ENCODE peak calls at places on chromosome 16, in five cellular contexts. Y is HCT116, L is IMR-90, K is body of pancreas, M is ovary. A is an unnamed sample.

GRCh38 chr16:69909043-69909442 is 42.1 kb upstream of the CLEC18A start:
- DNase-seq in Y (no peak), L (no peak), K (no peak), M (no peak), A (no peak)

GRCh38 chr16:4293822-4294457 is 21.1 kb upstream of the TFAP4 start:
- DNase-seq in Y (no peak), L (peak), K (no peak), M (peak), A (peak)

GRCh38 chr16:49158029-49158642 is 123.5 kb downstream of the CBLN1 start:
- DNase-seq in Y (peak), L (peak), K (no peak), M (no peak), A (no peak)

GRCh38 chr16:85123891-85124635 is 11.8 kb upstream of the CIBAR2 start:
- DNase-seq in Y (no peak), L (peak), K (peak), M (no peak), A (no peak)

GRCh38 chr16:23784811-23785447 is 30.1 kb downstream of the CHP2 start:
- DNase-seq in Y (no peak), L (peak), K (no peak), M (no peak), A (no peak)

GRCh38 chr16:31420037-31420436 is 8.1 kb downstream of the COX6A2 start:
- DNase-seq in Y (no peak), L (no peak), K (no peak), M (no peak), A (no peak)

GRCh38 chr16:51820176-51820575 is 669.1 kb upstream of the SALL1 start:
- DNase-seq in Y (no peak), L (no peak), K (no peak), M (no peak), A (no peak)

GRCh38 chr16:35405547-35405946 is 1946.1 kb downstream of the TP53TG3F start:
- DNase-seq in Y (no peak), L (no peak), K (no peak), M (no peak), A (no peak)

GRCh38 chr16:1913327-1914083 is 4.7 kb downstream of the HS3ST6 start:
- DNase-seq in Y (no peak), L (no peak), K (peak), M (no peak), A (peak)

GRCh38 chr16:1979271-1980025 is 1.8 kb downstream of the NOXO1 start:
- DNase-seq in Y (no peak), L (no peak), K (peak), M (no peak), A (peak)

GRCh38 chr16:89430436-89431157 is 59.8 kb downstream of the ANKRD11 start:
- DNase-seq in Y (no peak), L (no peak), K (no peak), M (no peak), A (no peak)

GRCh38 chr16:3515897-3516296 is 15.1 kb downstream of the CLUAP1 start:
- DNase-seq in Y (no peak), L (no peak), K (no peak), M (no peak), A (no peak)

GRCh38 chr16:73154063-73154870 is 106.3 kb upstream of the ZFHX3 start:
- DNase-seq in Y (no peak), L (no peak), K (no peak), M (no peak), A (no peak)

GRCh38 chr16:69565611-69566436 is at the start of gene NFAT5:
- DNase-seq in Y (peak), L (peak), K (peak), M (peak), A (peak)

GRCh38 chr16:58034128-58034685 is 8.7 kb downstream of the MMP15 start:
- DNase-seq in Y (no peak), L (no peak), K (no peak), M (no peak), A (no peak)

GRCh38 chr16:2675714-2676113 is 6.6 kb upstream of the KCTD5 start:
- DNase-seq in Y (peak), L (peak), K (no peak), M (no peak), A (no peak)

GRCh38 chr16:86342161-86342560 is 168.2 kb upstream of the FOXF1 start:
- DNase-seq in Y (no peak), L (no peak), K (no peak), M (no peak), A (no peak)
- H3K27ac ChIP-seq in Y (no peak), L (no peak), K (no peak), M (no peak), A (peak)

GRCh38 chr16:15672514-15673167 is 22.6 kb downstream of the NDE1 start:
- DNase-seq in Y (no peak), L (peak), K (peak), M (peak), A (peak)
- TF ChIP-seq POLR2A in Y (no peak), L (no peak), K (no peak), M (no peak), A (peak)

GRCh38 chr16:76729525-76729924 is 452.3 kb downstream of the CNTNAP4 start:
- DNase-seq in Y (no peak), L (no peak), K (no peak), M (no peak), A (no peak)
- TF ChIP-seq CTCF in Y (no peak), L (no peak), K (no peak), M (no peak), A (no peak)

DNA sequence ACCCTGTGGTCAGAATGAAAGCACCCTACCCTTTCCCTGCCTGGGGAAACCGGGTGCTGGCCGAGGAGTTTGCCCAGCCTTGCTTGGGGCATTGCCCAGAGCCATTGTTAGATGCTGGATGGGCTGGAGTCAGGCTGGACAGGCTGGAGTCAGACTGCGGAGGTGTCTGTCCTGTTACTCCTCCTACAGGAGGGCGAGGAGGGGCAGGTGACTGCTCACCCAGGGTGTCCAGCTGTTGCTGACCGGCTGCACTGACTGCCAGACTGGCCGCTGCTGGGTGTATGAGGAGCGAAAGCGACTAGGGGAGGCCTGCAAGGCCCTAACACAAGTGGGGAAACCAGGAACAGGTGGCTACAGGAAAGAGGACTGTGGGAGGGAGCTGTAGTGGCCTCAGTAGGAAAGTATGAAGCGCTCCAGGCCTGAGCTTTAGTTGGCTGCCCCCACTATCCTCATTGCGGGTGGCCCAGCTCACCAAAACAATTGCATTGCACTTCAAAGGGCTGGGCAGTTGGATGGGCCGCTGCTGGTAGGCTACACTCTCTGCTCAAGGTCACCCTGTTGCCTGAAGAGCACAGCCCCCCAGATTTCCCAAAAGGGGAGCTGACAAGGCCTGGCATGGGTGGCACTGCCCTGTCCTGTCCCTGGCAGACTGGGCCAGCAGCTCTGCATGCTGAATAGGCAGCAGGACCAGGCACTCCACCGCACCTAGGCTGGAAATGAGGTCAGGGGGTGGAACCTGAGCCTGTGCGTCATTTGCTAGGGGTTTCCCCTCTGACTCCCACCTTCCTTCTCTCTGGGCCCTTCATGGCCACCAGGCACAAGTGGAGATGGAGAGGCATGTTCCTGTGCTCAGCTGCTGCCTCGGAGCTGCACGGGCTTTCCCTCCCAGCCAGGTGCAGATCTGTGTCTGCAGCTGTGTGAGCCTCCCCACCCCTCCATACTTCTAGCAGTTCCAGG is 18.4 kb downstream of the LDHD start:
- DNase-seq in Y (no peak), L (no peak), K (no peak), M (no peak), A (no peak)
- H3K27ac ChIP-seq in Y (no peak), L (no peak), K (no peak), M (no peak), A (no peak)

GRCh38 chr16:590165-590874 is 454 bp downstream of the RAB40C start:
- DNase-seq in Y (no peak), L (peak), K (no peak), M (peak), A (no peak)
- TF ChIP-seq POLR2A in Y (no peak), L (no peak), K (peak), M (no peak), A (peak)

DNA sequence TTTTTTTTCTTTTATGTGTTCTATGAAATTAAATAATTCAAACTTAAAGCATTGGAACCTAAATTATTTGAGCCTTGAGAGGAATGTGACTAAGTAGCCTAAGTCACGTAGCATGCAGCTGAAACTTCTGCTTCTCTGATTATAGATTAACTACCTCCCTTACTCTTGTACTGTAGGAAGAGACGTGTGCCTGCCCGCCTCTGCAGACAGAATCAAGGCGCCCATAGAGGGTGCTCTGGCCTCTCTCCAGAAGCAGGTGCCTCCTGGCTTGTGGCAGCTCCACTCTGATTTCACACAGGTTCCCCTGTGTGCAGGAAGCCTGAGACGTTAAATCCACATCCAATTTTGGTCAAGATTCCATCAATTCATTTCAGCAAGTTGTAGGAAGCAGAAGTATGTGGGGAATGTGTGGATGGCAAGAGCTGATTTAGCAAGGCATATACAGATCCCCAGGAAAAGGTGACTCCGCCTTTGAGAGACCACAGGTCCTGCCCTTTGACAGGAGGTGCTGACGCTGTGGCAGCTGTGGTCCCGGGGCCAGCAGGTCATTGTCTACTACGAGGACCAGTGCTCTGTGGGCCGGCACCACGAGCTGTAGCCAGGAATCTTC is 1418.8 kb downstream of the CDH11 start:
- DNase-seq in Y (no peak), L (no peak), K (peak), M (no peak), A (no peak)
- TF ChIP-seq CTCF in Y (no peak), L (no peak), K (peak), M (no peak), A (no peak)

GRCh38 chr16:21157632-21158031 is 842 bp upstream of the LDAF1 start:
- DNase-seq in Y (no peak), L (no peak), K (no peak), M (no peak), A (no peak)
- H3K27ac ChIP-seq in Y (no peak), L (no peak), K (peak), M (peak), A (peak)

GRCh38 chr16:87387942-87388817 is 4.0 kb upstream of the MAP1LC3B start:
- DNase-seq in Y (peak), L (peak), K (peak), M (peak), A (peak)
- TF ChIP-seq POLR2A in Y (no peak), L (no peak), K (peak), M (peak), A (peak)

GRCh38 chr16:67943619-67944503 is at the start of gene LCAT:
- DNase-seq in Y (no peak), L (no peak), K (no peak), M (peak), A (no peak)
- TF ChIP-seq CTCF in Y (no peak), L (no peak), K (no peak), M (no peak), A (no peak)

A was measured in prostate gland.